ENCODE peak calls at places on chromosomes 2 and 18, in five cellular contexts. One of them, this sample, is unnamed.

GRCh38 chr2:9693138-9693520 is 62.3 kb upstream of the YWHAQ start:
- DNase-seq in GM12878: no peak
- DNase-seq in K562: no peak
- DNase-seq in HepG2: no peak
- DNase-seq in H1: no peak
- DNase-seq in this sample: no peak

GRCh38 chr2:54409752-54410151 is 46.4 kb upstream of the SPTBN1 start:
- DNase-seq in K562: no peak
- DNase-seq in H1: no peak
- DNase-seq in GM12878: no peak
- DNase-seq in HepG2: no peak
- DNase-seq in this sample: peak

GRCh38 chr2:26139269-26140183 is 33.4 kb upstream of the GAREM2 start:
- DNase-seq in H1: no peak
- DNase-seq in GM12878: no peak
- DNase-seq in K562: peak
- DNase-seq in HepG2: no peak
- DNase-seq in this sample: no peak

GRCh38 chr2:202355993-202356505 is 20.1 kb upstream of the BMPR2 start:
- DNase-seq in GM12878: no peak
- DNase-seq in H1: no peak
- DNase-seq in K562: no peak
- DNase-seq in HepG2: no peak
- DNase-seq in this sample: peak

GRCh38 chr18:22694954-22695353 is 238.2 kb upstream of the RBBP8 start:
- DNase-seq in GM12878: no peak
- DNase-seq in K562: peak
- DNase-seq in H1: peak
- DNase-seq in HepG2: no peak
- DNase-seq in this sample: peak

GRCh38 chr18:52007109-52007508 is 332.9 kb upstream of the DCC start:
- DNase-seq in H1: no peak
- DNase-seq in HepG2: no peak
- DNase-seq in K562: no peak
- DNase-seq in GM12878: no peak
- DNase-seq in this sample: peak

GRCh38 chr2:181685150-181685688 is 4.9 kb upstream of the NEUROD1 start:
- DNase-seq in K562: no peak
- DNase-seq in H1: no peak
- DNase-seq in GM12878: no peak
- DNase-seq in HepG2: no peak
- DNase-seq in this sample: peak

GRCh38 chr2:200713704-200714064 is 98.0 kb upstream of the BZW1 start:
- DNase-seq in K562: peak
- DNase-seq in HepG2: no peak
- DNase-seq in H1: no peak
- DNase-seq in GM12878: peak
- DNase-seq in this sample: no peak

GRCh38 chr18:43789234-43790000 is 512.1 kb upstream of the SYT4 start:
- DNase-seq in H1: no peak
- DNase-seq in HepG2: no peak
- DNase-seq in K562: no peak
- DNase-seq in GM12878: no peak
- DNase-seq in this sample: peak

GRCh38 chr2:170774074-170774473 is 3.9 kb downstream of the ERICH2 start:
- DNase-seq in K562: no peak
- DNase-seq in HepG2: no peak
- DNase-seq in H1: no peak
- DNase-seq in GM12878: no peak
- DNase-seq in this sample: no peak

GRCh38 chr18:79569720-79570119 is 109.9 kb upstream of the CTDP1 start:
- DNase-seq in H1: no peak
- DNase-seq in K562: no peak
- DNase-seq in HepG2: no peak
- DNase-seq in GM12878: no peak
- DNase-seq in this sample: no peak

GRCh38 chr2:110678457-110679336 is 834 bp upstream of the BUB1 start:
- DNase-seq in GM12878: no peak
- DNase-seq in K562: peak
- DNase-seq in HepG2: no peak
- DNase-seq in H1: no peak
- DNase-seq in this sample: peak

GRCh38 chr2:9076210-9076609 is 72.7 kb upstream of the MBOAT2 start:
- DNase-seq in H1: no peak
- DNase-seq in GM12878: no peak
- DNase-seq in HepG2: no peak
- DNase-seq in K562: peak
- DNase-seq in this sample: no peak

GRCh38 chr18:77068890-77069312 is 63.7 kb downstream of the MBP start:
- DNase-seq in GM12878: no peak
- DNase-seq in K562: no peak
- DNase-seq in H1: no peak
- DNase-seq in HepG2: no peak
- DNase-seq in this sample: no peak

GRCh38 chr2:46717733-46718121 is 197.9 kb downstream of the MCFD2 start:
- DNase-seq in HepG2: no peak
- DNase-seq in H1: no peak
- DNase-seq in K562: no peak
- DNase-seq in GM12878: no peak
- DNase-seq in this sample: peak

GRCh38 chr2:31190188-31190587 is 27.1 kb downstream of the CAPN14 start:
- DNase-seq in GM12878: no peak
- DNase-seq in H1: no peak
- DNase-seq in K562: no peak
- DNase-seq in HepG2: no peak
- DNase-seq in this sample: no peak

GRCh38 chr2:16271231-16271896 is 331.0 kb downstream of the MYCN start:
- DNase-seq in K562: no peak
- DNase-seq in HepG2: no peak
- DNase-seq in GM12878: no peak
- DNase-seq in H1: no peak
- DNase-seq in this sample: no peak

GRCh38 chr2:57981369-57981768 is 65.2 kb upstream of the VRK2 start:
- DNase-seq in GM12878: no peak
- DNase-seq in HepG2: no peak
- DNase-seq in K562: no peak
- DNase-seq in H1: no peak
- DNase-seq in this sample: no peak

GRCh38 chr2:56410140-56410539 is 226.3 kb downstream of the CCDC85A start:
- DNase-seq in HepG2: no peak
- DNase-seq in GM12878: no peak
- DNase-seq in H1: no peak
- DNase-seq in K562: no peak
- DNase-seq in this sample: no peak

GRCh38 chr2:234865040-234865439 is 86.8 kb upstream of the SH3BP4 start:
- DNase-seq in GM12878: no peak
- DNase-seq in K562: no peak
- DNase-seq in H1: no peak
- DNase-seq in HepG2: no peak
- DNase-seq in this sample: no peak

GRCh38 chr2:63379438-63379837 is 208.8 kb downstream of the WDPCP start:
- DNase-seq in GM12878: no peak
- DNase-seq in H1: no peak
- DNase-seq in HepG2: no peak
- DNase-seq in K562: no peak
- DNase-seq in this sample: no peak

GRCh38 chr2:105324732-105325131 is 4.8 kb downstream of the TGFBRAP1 start:
- DNase-seq in HepG2: no peak
- DNase-seq in H1: no peak
- DNase-seq in K562: no peak
- DNase-seq in GM12878: no peak
- DNase-seq in this sample: peak

GRCh38 chr18:10095356-10095755 is 181.5 kb downstream of the VAPA start:
- DNase-seq in GM12878: no peak
- DNase-seq in HepG2: no peak
- DNase-seq in H1: no peak
- DNase-seq in K562: no peak
- DNase-seq in this sample: no peak

GRCh38 chr2:95531254-95531771 is 46.8 kb upstream of the TRIM43B start:
- DNase-seq in H1: no peak
- DNase-seq in K562: no peak
- DNase-seq in HepG2: no peak
- DNase-seq in GM12878: no peak
- DNase-seq in this sample: no peak

GRCh38 chr2:30184035-30184434 is 37.2 kb downstream of the YPEL5 start:
- DNase-seq in HepG2: no peak
- DNase-seq in GM12878: no peak
- DNase-seq in K562: no peak
- DNase-seq in H1: no peak
- DNase-seq in this sample: no peak

GRCh38 chr2:177523781-177524180 is 131.2 kb downstream of the AGPS start:
- DNase-seq in HepG2: no peak
- DNase-seq in K562: no peak
- DNase-seq in H1: no peak
- DNase-seq in GM12878: no peak
- DNase-seq in this sample: no peak

GRCh38 chr2:230849633-230850357 is 14.9 kb upstream of the ITM2C start:
- DNase-seq in HepG2: peak
- DNase-seq in K562: peak
- DNase-seq in GM12878: no peak
- DNase-seq in H1: peak
- DNase-seq in this sample: peak

GRCh38 chr18:30927517-30928075 is 114.9 kb downstream of the DSC3 start:
- DNase-seq in H1: no peak
- DNase-seq in HepG2: no peak
- DNase-seq in GM12878: no peak
- DNase-seq in K562: peak
- DNase-seq in this sample: no peak

DNA sequence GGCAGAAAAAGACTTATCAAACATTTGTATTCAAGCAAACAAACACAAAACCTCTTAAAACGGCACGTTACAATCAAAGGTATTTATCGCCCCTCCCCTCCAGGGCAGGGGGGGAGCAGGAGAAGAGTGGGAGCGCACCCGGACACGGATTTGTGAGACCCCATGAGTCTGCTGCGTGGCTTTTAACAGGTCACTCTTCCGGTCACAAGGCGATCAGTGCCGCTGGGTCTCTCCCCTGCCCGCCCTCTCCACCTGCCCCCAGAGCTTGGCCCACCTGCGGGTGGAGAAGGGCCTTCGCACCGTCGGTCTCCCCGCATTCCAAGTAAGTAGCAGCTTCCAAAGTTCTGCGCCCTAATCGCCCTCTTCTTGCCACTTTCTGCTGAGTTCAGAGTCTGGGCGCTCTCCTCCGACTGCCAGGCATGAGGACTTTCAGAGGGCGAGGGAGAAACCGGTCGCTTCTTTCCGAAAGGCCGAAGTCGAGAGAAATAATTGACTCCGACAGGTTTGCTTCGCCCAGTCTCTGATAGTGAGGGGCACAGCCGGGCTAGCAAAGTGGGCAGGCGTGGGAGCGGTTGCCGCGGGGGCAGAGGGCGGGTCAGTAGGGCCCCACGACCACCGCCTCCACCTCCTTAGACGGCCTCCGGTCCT is 797 bp downstream of the RPRM start:
- DNase-seq in K562: no peak
- DNase-seq in H1: no peak
- DNase-seq in GM12878: no peak
- DNase-seq in HepG2: no peak
- DNase-seq in this sample: peak
- TF ChIP-seq EZH2 in K562: no peak
- TF ChIP-seq EZH2 in H1: peak
- TF ChIP-seq EZH2 in GM12878: no peak
- TF ChIP-seq EZH2 in HepG2: no peak
- TF ChIP-seq EZH2 in this sample: no peak

GRCh38 chr18:63101811-63102210 is 217.8 kb downstream of the BCL2 start:
- DNase-seq in GM12878: no peak
- DNase-seq in HepG2: no peak
- DNase-seq in H1: no peak
- DNase-seq in K562: no peak
- DNase-seq in this sample: no peak
- TF ChIP-seq CREB1 in GM12878: no peak
- TF ChIP-seq CREB1 in HepG2: no peak
- TF ChIP-seq CREB1 in H1: no peak
- TF ChIP-seq CREB1 in K562: no peak
- TF ChIP-seq CREB1 in this sample: no peak

GRCh38 chr2:69291004-69291650 is 95.9 kb downstream of the GFPT1 start:
- DNase-seq in H1: no peak
- DNase-seq in HepG2: peak
- DNase-seq in K562: no peak
- DNase-seq in GM12878: no peak
- DNase-seq in this sample: no peak

GRCh38 chr2:69288429-69288828 is 98.6 kb downstream of the GFPT1 start:
- DNase-seq in GM12878: no peak
- DNase-seq in HepG2: no peak
- DNase-seq in H1: no peak
- DNase-seq in K562: no peak
- DNase-seq in this sample: no peak

GRCh38 chr2:69297216-69297615 is 89.8 kb downstream of the GFPT1 start:
- DNase-seq in HepG2: no peak
- DNase-seq in K562: no peak
- DNase-seq in H1: no peak
- DNase-seq in GM12878: no peak
- DNase-seq in this sample: no peak

GRCh38 chr2:69296421-69296820 is 90.6 kb downstream of the GFPT1 start:
- DNase-seq in HepG2: no peak
- DNase-seq in H1: no peak
- DNase-seq in GM12878: no peak
- DNase-seq in K562: no peak
- DNase-seq in this sample: no peak

DNA sequence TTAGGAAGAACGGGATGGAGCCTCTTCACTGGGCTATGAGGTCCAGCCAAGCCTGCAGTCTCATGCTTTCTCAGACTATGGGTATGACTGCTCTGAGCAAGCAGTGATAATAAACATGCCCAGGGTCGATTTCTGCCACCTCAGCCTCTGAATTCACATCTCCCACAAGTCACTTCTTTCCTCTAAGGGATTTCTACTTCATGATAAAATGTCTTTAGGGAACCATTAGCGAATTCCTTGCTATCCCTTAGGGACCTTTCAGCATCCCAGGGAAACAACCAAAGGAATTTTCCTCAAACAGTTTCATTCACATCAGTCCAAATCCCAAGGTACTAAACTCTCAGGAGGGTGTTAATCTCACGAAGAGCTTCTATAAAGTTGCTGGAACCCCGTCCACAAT is 94.7 kb downstream of the GFPT1 start:
- DNase-seq in H1: no peak
- DNase-seq in K562: no peak
- DNase-seq in GM12878: no peak
- DNase-seq in HepG2: no peak
- DNase-seq in this sample: no peak
- TF ChIP-seq EZH2 in H1: no peak
- TF ChIP-seq EZH2 in K562: no peak
- TF ChIP-seq EZH2 in GM12878: no peak
- TF ChIP-seq EZH2 in HepG2: no peak
- TF ChIP-seq EZH2 in this sample: no peak

DNA sequence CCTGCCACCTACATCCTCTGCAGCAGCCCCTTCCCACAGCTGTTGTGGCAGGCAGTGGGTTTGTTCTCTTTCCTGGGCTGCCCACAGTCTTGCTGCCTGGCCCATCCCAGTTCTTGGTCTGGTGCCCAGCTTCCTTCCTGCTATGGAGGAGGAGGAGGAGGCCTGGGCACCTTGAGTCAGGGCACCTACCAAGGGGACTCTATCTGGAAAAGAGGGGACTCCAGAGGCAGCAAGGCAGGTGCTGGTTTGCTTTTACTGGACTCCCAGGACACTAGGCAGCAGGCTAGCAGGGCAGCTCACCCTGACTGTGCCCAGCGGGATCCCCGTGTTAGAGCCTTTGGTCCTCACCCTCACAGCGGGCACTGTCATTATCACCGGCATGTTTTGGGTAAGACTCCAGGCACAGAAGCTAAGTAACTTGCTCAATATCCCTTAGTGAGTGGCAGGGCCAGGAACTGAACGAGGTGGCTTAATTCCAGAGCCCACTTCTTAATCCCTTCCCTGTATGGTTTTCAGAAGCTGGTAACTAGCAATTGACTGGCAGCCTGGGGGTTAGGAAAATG is 62.3 kb downstream of the LRRFIP1 start:
- DNase-seq in K562: no peak
- DNase-seq in HepG2: no peak
- DNase-seq in GM12878: no peak
- DNase-seq in H1: no peak
- DNase-seq in this sample: no peak
- TF ChIP-seq CREB1 in K562: no peak
- TF ChIP-seq CREB1 in HepG2: no peak
- TF ChIP-seq CREB1 in GM12878: no peak
- TF ChIP-seq CREB1 in H1: no peak
- TF ChIP-seq CREB1 in this sample: no peak